ENCODE peak calls at places on chromosomes 11 and 22, in six cellular contexts. J, P, E, Q, N and I are unnamed samples.
A peak's percentile ranks its signal among the peaks of the same experiment; 100 is the strongest.

GRCh38 chr11:1858154-1858553 is 5.3 kb downstream of the LSP1 start:
- DNase-seq in J (no peak), P (no peak), E (no peak), Q (no peak), N (no peak), I (no peak)

GRCh38 chr22:36823177-36823839 is 6.5 kb upstream of the PVALB start:
- DNase-seq in J (no peak), P (no peak), E (no peak), Q (peak; percentile 32), N (no peak), I (no peak)

GRCh38 chr11:47376183-47376542 is 2.2 kb downstream of the SPI1 start:
- DNase-seq in J (no peak), P (no peak), E (no peak), Q (no peak), N (no peak), I (no peak)

GRCh38 chr11:94735907-94736306 is 32.2 kb upstream of the AMOTL1 start:
- DNase-seq in J (no peak), P (no peak), E (no peak), Q (no peak), N (no peak), I (no peak)

GRCh38 chr11:83773950-83774880 is 488.0 kb upstream of the CCDC90B start:
- DNase-seq in J (no peak), P (no peak), E (peak; percentile 82), Q (peak; percentile 49), N (no peak), I (peak; percentile 15)

GRCh38 chr11:62013266-62014157 is 46.1 kb upstream of the FTH1 start:
- DNase-seq in J (no peak), P (no peak), E (no peak), Q (no peak), N (no peak), I (no peak)

GRCh38 chr11:69398529-69399492 is 82.7 kb upstream of the LINC01488 start:
- DNase-seq in J (no peak), P (no peak), E (no peak), Q (no peak), N (no peak), I (no peak)

GRCh38 chr11:45391168-45391850 is 105.2 kb upstream of the SYT13 start:
- DNase-seq in J (no peak), P (no peak), E (no peak), Q (no peak), N (no peak), I (no peak)

GRCh38 chr11:71158936-71159335 is 93.4 kb downstream of the SHANK2 start:
- DNase-seq in J (no peak), P (no peak), E (no peak), Q (no peak), N (no peak), I (no peak)

GRCh38 chr11:33652930-33653329 is 47.7 kb downstream of the C11orf91 start:
- DNase-seq in J (no peak), P (no peak), E (no peak), Q (no peak), N (no peak), I (no peak)

GRCh38 chr11:72058416-72059034 is 21.8 kb downstream of the NUMA1 start:
- DNase-seq in J (no peak), P (no peak), E (peak; percentile 93), Q (no peak), N (no peak), I (no peak)